ENCODE peak calls at places on chromosomes 3 and 15, in six cellular contexts. K is breast epithelium, W is tibial nerve, L is H1, N is esophagus muscularis mucosa, E is HCT116. Y is an unnamed sample.

GRCh38 chr3:129665024-129665768 is 58.7 kb upstream of the PLXND1 start:
- DNase-seq in K (no peak), W (no peak), L (no peak), N (no peak), E (no peak), Y (no peak)

GRCh38 chr3:170109579-170110293 is 71.8 kb downstream of the PHC3 start:
- DNase-seq in K (no peak), W (no peak), L (no peak), N (no peak), E (no peak), Y (no peak)

GRCh38 chr15:66007663-66008262 is 138.5 kb downstream of the RAB11A start:
- DNase-seq in K (no peak), W (no peak), L (no peak), N (no peak), E (no peak), Y (no peak)

GRCh38 chr15:94126999-94127398 is 104.4 kb upstream of the MCTP2 start:
- DNase-seq in K (no peak), W (no peak), L (no peak), N (no peak), E (no peak), Y (no peak)

GRCh38 chr3:69033470-69033869 is 18.7 kb downstream of the TMF1 start:
- DNase-seq in K (no peak), W (no peak), L (no peak), N (no peak), E (no peak), Y (no peak)

GRCh38 chr3:50138266-50139230 is 16.6 kb upstream of the SEMA3F start:
- DNase-seq in K (no peak), W (no peak), L (no peak), N (no peak), E (no peak), Y (no peak)

GRCh38 chr3:73530030-73530411 is 94.7 kb downstream of the PDZRN3 start:
- DNase-seq in K (no peak), W (no peak), L (no peak), N (peak; percentile 26), E (no peak), Y (no peak)

GRCh38 chr3:171813897-171814460 is 3.7 kb upstream of the PLD1 start:
- DNase-seq in K (no peak), W (no peak), L (no peak), N (no peak), E (no peak), Y (no peak)

GRCh38 chr3:128969993-128970740 is 23.7 kb downstream of the CFAP92 start:
- DNase-seq in K (no peak), W (no peak), L (no peak), N (no peak), E (peak; percentile 15), Y (no peak)

GRCh38 chr3:70000563-70001081 is 1.1 kb downstream of the SAMMSON start:
- DNase-seq in K (no peak), W (no peak), L (no peak), N (no peak), E (no peak), Y (no peak)

GRCh38 chr3:160373655-160374054 is 25.4 kb downstream of the IFT80 start:
- DNase-seq in K (no peak), W (no peak), L (no peak), N (no peak), E (no peak), Y (no peak)

GRCh38 chr15:47801522-47801921 is 84.2 kb downstream of the SEMA6D start:
- DNase-seq in K (peak; percentile 54), W (no peak), L (no peak), N (no peak), E (no peak), Y (peak; percentile 90)

GRCh38 chr3:25781758-25782594 is 1.3 kb downstream of the NGLY1 start:
- DNase-seq in K (no peak), W (no peak), L (no peak), N (no peak), E (no peak), Y (no peak)
- TF ChIP-seq POLR2A in K (no peak), W (no peak), L (no peak), N (no peak), E (no peak), Y (no peak)

DNA sequence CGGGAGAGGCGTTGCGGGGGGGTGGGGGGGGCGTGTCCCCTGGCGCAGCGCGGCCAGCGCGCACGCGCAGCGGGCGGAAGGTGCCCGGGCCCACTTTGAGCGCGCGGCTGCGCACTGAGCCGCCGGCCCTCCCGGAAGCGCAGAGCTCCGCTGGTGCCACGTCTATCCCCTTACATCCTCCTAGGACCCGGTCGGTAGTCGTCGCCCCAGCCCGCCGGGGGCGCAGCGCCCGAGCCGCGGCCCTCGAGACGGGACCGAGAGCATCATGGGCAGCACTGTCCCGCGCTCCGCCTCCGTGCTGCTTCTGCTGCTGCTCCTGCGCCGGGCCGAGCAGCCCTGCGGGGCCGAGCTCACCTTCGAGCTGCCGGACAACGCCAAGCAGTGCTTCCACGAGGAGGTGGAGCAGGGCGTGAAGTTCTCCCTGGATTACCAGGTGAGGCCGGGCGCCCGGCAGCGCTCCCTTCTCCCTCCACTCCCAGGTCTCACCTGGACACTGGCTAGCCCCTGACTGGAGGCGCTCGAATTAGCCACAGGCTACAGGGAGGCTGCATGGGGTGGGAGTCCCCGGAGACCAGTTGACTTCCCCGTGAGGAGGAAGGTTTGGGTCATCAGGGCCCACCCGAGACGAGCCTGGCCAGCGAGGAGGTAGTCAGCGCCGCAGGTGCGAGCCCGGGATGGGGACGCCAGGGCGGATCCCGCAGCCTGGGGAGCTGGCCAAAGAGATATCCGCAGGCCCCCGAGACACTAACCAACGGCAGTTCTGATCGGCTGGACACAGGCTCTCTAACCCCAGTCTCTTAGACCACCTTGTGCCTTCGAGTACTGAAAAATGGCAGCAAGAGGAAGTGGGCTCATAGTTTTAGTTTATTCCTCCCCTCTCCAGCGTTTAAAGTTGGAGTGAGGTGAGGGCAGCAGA is at the start of gene TMED3:
- DNase-seq in K (peak; percentile 67), W (no peak), L (peak; percentile 47), N (peak; percentile 37), E (peak; percentile 73), Y (peak; percentile 68)
- TF ChIP-seq POLR2A in K (no peak), W (no peak), L (no peak), N (no peak), E (no peak), Y (peak; percentile 64)

GRCh38 chr3:150760431-150761200 is 2.4 kb downstream of the SIAH2 start:
- DNase-seq in K (no peak), W (no peak), L (no peak), N (no peak), E (no peak), Y (no peak)

GRCh38 chr3:150762662-150763121 is 277 bp downstream of the SIAH2 start:
- DNase-seq in K (no peak), W (no peak), L (no peak), N (no peak), E (no peak), Y (no peak)

GRCh38 chr3:150763841-150764483 is 993 bp upstream of the SIAH2 start:
- DNase-seq in K (peak; percentile 65), W (peak; percentile 31), L (no peak), N (peak; percentile 93), E (peak; percentile 26), Y (peak; percentile 67)

GRCh38 chr3:150763122-150763840 is at the start of gene SIAH2:
- DNase-seq in K (peak; percentile 90), W (peak; percentile 86), L (no peak), N (peak; percentile 98), E (peak; percentile 89), Y (peak; percentile 94)

DNA sequence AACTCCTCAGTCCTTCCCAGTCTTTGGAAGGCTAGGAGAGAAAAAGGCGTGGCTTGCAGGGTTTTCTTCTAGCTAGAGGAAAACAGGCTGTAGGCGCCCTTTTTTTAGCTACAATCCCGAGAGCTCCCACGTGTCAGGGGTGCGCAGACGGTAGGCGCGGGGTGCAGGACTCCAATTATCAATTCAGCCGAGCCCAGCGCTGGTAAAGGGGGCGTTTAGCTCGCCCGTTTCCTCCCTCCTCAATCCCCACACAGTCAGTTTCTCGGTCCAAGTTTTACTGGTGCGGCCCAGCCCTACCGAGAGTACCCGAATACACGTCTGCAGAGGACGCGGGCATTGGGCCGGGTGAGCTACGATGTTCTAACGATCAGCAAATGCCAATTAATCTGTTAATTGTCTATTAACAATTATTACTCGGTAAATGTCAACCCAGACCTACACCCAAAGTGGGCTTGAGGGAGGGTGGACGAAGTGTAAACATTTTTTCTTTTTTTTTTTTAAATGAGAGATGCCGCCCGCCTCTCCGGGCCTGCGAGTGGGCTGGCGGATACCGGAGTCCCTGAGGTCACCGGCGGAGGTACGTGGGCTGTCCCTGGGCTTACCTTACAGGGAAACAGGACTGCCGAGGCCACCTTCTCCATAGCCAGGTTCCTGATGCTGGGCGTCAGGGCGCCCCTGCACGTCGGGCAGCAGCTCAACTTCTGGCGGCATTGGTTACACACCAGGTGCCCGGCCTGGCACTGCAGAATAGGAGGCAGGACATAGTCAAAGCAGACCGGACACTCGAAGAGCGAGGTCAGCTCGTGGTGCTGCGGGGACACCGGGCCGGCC is 923 bp downstream of the SIAH2 start:
- DNase-seq in K (no peak), W (peak; percentile 33), L (no peak), N (peak; percentile 93), E (no peak), Y (peak; percentile 69)
- TF ChIP-seq POLR2A in K (no peak), W (peak; percentile 40), L (no peak), N (no peak), E (peak; percentile 36), Y (peak; percentile 72)

DNA sequence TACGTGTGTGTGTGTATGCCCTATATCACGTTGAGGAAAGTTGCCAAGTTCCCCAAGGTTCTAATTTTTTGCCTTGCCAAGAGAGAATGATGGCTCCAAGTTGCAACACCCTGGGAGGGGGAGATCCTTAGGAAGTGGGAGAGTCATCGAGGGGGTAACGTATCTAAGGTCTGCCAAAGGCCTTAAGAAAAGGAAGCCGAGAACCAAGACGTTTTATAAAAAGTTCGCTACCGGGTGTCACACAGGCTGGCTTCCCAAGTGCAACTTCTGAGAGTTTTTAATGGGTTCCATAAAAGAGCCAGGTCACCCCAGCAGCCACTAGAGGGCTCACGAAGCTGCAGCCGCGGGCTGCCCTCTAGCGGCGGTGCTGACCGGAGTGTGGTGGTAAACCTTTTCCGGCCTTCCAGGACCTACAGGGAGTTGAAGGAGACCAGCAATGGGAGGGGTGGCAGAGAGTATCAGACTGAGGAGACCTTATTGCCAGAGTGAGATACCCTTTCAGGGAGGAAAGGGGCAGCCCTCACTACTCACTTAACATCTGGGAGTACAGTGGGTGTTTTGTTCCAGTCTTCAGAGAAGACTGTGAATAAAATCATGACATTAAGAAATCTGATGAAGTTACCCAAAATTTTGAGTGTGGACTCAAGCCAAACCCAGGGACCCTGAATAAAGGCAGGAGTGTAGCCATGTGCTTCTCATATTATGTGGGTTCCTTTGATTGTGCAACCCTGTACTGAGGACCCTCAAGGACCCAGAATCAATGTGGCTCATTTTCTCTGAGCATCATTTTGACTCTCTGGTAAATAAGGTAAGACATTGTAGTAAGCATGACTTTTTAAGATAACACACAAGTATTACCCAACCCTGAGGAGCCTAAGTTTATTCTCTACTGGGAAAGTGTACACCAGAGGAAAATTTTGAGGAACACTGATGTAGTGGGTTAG is 2.5 kb upstream of the RFX7 start:
- DNase-seq in K (peak; percentile 86), W (peak; percentile 68), L (no peak), N (peak; percentile 93), E (peak; percentile 82), Y (peak; percentile 83)
- TF ChIP-seq POLR2A in K (no peak), W (no peak), L (no peak), N (no peak), E (peak; percentile 26), Y (no peak)

Y was measured in prostate gland.